ENCODE peak calls at places on chromosomes 13 and 19, in five cellular contexts. One of them, this sample, is unnamed.

GRCh38 chr19:3977242-3978143 is 6.6 kb upstream of the DAPK3 start:
- DNase-seq in BE2C: peak; percentile 50
- DNase-seq in right atrium auricular region: no peak
- DNase-seq in AG04450: no peak
- DNase-seq in tibial artery: no peak
- DNase-seq in this sample: no peak

GRCh38 chr13:38804061-38804460 is 117.2 kb downstream of the FREM2 start:
- DNase-seq in tibial artery: no peak
- DNase-seq in right atrium auricular region: no peak
- DNase-seq in AG04450: no peak
- DNase-seq in BE2C: no peak
- DNase-seq in this sample: no peak

GRCh38 chr19:2613507-2614295 is 88.8 kb downstream of the GNG7 start:
- DNase-seq in tibial artery: peak; percentile 73
- DNase-seq in right atrium auricular region: no peak
- DNase-seq in AG04450: no peak
- DNase-seq in BE2C: peak; percentile 56
- DNase-seq in this sample: no peak

GRCh38 chr19:7742575-7742974 is 4.8 kb downstream of the CD209 start:
- DNase-seq in AG04450: no peak
- DNase-seq in BE2C: no peak
- DNase-seq in right atrium auricular region: no peak
- DNase-seq in tibial artery: no peak
- DNase-seq in this sample: no peak

GRCh38 chr19:54421521-54421920 is 6.3 kb downstream of the TTYH1 start:
- DNase-seq in AG04450: no peak
- DNase-seq in tibial artery: no peak
- DNase-seq in BE2C: no peak
- DNase-seq in right atrium auricular region: no peak
- DNase-seq in this sample: no peak

GRCh38 chr13:112670118-112670517 is 19.7 kb upstream of the ATP11A start:
- DNase-seq in tibial artery: no peak
- DNase-seq in BE2C: no peak
- DNase-seq in right atrium auricular region: no peak
- DNase-seq in AG04450: no peak
- DNase-seq in this sample: no peak

GRCh38 chr13:77448689-77449088 is 86.8 kb upstream of the SCEL start:
- DNase-seq in AG04450: no peak
- DNase-seq in BE2C: no peak
- DNase-seq in right atrium auricular region: no peak
- DNase-seq in tibial artery: no peak
- DNase-seq in this sample: no peak

GRCh38 chr13:37277435-37278144 is 172.1 kb upstream of the CSNK1A1L start:
- DNase-seq in AG04450: peak; percentile 7
- DNase-seq in right atrium auricular region: no peak
- DNase-seq in tibial artery: no peak
- DNase-seq in BE2C: no peak
- DNase-seq in this sample: peak; percentile 31

GRCh38 chr19:10274589-10274988 is 3.7 kb downstream of the ICAM1 start:
- DNase-seq in right atrium auricular region: no peak
- DNase-seq in BE2C: no peak
- DNase-seq in AG04450: no peak
- DNase-seq in tibial artery: no peak
- DNase-seq in this sample: no peak

GRCh38 chr19:17041994-17042393 is 15.4 kb upstream of the CPAMD8 start:
- DNase-seq in AG04450: no peak
- DNase-seq in right atrium auricular region: no peak
- DNase-seq in tibial artery: no peak
- DNase-seq in BE2C: no peak
- DNase-seq in this sample: no peak

GRCh38 chr13:56352356-56352755 is 788.4 kb upstream of the PRR20A start:
- DNase-seq in AG04450: no peak
- DNase-seq in BE2C: no peak
- DNase-seq in tibial artery: no peak
- DNase-seq in right atrium auricular region: no peak
- DNase-seq in this sample: no peak

GRCh38 chr19:45952691-45953505 is 20.8 kb downstream of the NOVA2 start:
- DNase-seq in BE2C: no peak
- DNase-seq in right atrium auricular region: no peak
- DNase-seq in AG04450: peak; percentile 18
- DNase-seq in tibial artery: no peak
- DNase-seq in this sample: no peak

GRCh38 chr13:27971236-27971645 is 2.1 kb upstream of the CDX2 start:
- DNase-seq in BE2C: no peak
- DNase-seq in right atrium auricular region: no peak
- DNase-seq in tibial artery: peak; percentile 46
- DNase-seq in AG04450: no peak
- DNase-seq in this sample: no peak

GRCh38 chr19:15014579-15014978 is 34.7 kb upstream of the CASP14 start:
- DNase-seq in tibial artery: no peak
- DNase-seq in AG04450: no peak
- DNase-seq in BE2C: no peak
- DNase-seq in right atrium auricular region: no peak
- DNase-seq in this sample: no peak

GRCh38 chr13:51781246-51782022 is 22.5 kb downstream of the DHRS12 start:
- DNase-seq in AG04450: no peak
- DNase-seq in BE2C: peak; percentile 57
- DNase-seq in right atrium auricular region: no peak
- DNase-seq in tibial artery: no peak
- DNase-seq in this sample: no peak

GRCh38 chr13:112752711-112753541 is 63.1 kb downstream of the ATP11A start:
- DNase-seq in right atrium auricular region: no peak
- DNase-seq in BE2C: no peak
- DNase-seq in AG04450: no peak
- DNase-seq in tibial artery: no peak
- DNase-seq in this sample: no peak

GRCh38 chr13:66859078-66859477 is 371.1 kb downstream of the PCDH9 start:
- DNase-seq in AG04450: no peak
- DNase-seq in tibial artery: no peak
- DNase-seq in right atrium auricular region: no peak
- DNase-seq in BE2C: no peak
- DNase-seq in this sample: no peak

GRCh38 chr19:53463263-53463662 is 4.3 kb upstream of the ZNF813 start:
- DNase-seq in tibial artery: no peak
- DNase-seq in BE2C: peak; percentile 57
- DNase-seq in right atrium auricular region: no peak
- DNase-seq in AG04450: no peak
- DNase-seq in this sample: no peak

GRCh38 chr13:100854091-100854490 is 179.5 kb upstream of the TMTC4 start:
- DNase-seq in tibial artery: no peak
- DNase-seq in right atrium auricular region: no peak
- DNase-seq in BE2C: no peak
- DNase-seq in AG04450: no peak
- DNase-seq in this sample: no peak

GRCh38 chr13:94305463-94305862 is 174.0 kb downstream of the DCT start:
- DNase-seq in AG04450: no peak
- DNase-seq in BE2C: no peak
- DNase-seq in tibial artery: no peak
- DNase-seq in right atrium auricular region: no peak
- DNase-seq in this sample: no peak

GRCh38 chr19:51439021-51439465 is 19.2 kb downstream of the SIGLEC8 start:
- DNase-seq in AG04450: no peak
- DNase-seq in right atrium auricular region: no peak
- DNase-seq in BE2C: no peak
- DNase-seq in tibial artery: no peak
- DNase-seq in this sample: no peak

GRCh38 chr13:48950507-48950886 is 25.2 kb upstream of the FNDC3A start:
- DNase-seq in AG04450: no peak
- DNase-seq in right atrium auricular region: no peak
- DNase-seq in tibial artery: no peak
- DNase-seq in BE2C: no peak
- DNase-seq in this sample: no peak

GRCh38 chr13:78660130-78660857 is 1.3 kb upstream of the OBI1 start:
- DNase-seq in tibial artery: no peak
- DNase-seq in right atrium auricular region: no peak
- DNase-seq in BE2C: peak; percentile 63
- DNase-seq in AG04450: no peak
- DNase-seq in this sample: no peak

GRCh38 chr13:113853518-113854237 is 10.2 kb downstream of the GAS6 start:
- DNase-seq in right atrium auricular region: peak; percentile 57
- DNase-seq in AG04450: no peak
- DNase-seq in BE2C: no peak
- DNase-seq in tibial artery: peak; percentile 65
- DNase-seq in this sample: no peak

GRCh38 chr13:27171244-27171829 is at the start of gene USP12:
- DNase-seq in tibial artery: peak; percentile 67
- DNase-seq in BE2C: peak; percentile 71
- DNase-seq in right atrium auricular region: no peak
- DNase-seq in AG04450: no peak
- DNase-seq in this sample: no peak

GRCh38 chr19:51737924-51738323 is 13.8 kb downstream of the FPR1 start:
- DNase-seq in BE2C: no peak
- DNase-seq in AG04450: no peak
- DNase-seq in right atrium auricular region: no peak
- DNase-seq in tibial artery: no peak
- DNase-seq in this sample: no peak

GRCh38 chr13:31697290-31697689 is 42.0 kb upstream of the RXFP2 start:
- DNase-seq in tibial artery: no peak
- DNase-seq in right atrium auricular region: no peak
- DNase-seq in BE2C: no peak
- DNase-seq in AG04450: no peak
- DNase-seq in this sample: no peak

DNA sequence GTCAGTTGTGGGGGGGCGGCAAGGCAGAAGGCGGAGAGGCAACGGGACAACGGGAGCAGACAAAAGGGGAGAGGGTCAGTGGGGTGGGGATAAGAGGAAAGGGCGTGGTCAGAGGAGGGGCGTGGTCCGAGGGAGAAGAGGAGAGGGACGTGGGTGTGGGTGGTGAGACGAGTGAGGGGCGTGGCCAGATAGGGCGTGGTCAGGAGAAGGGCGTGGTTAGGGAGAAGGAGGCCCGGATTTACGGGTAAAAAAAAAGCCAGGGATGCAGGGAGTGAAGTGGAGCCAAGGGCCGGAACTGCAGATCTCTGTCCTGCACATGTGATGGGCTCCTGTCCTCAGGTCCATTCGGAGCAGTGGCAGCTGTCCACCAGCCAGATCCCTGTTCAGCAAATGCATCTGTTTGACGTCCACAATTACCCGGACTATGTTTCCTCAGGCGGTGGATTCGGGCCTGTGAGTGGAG is 21.5 kb downstream of the CPT1C start:
- DNase-seq in tibial artery: no peak
- DNase-seq in AG04450: no peak
- DNase-seq in BE2C: peak; percentile 95
- DNase-seq in right atrium auricular region: no peak
- DNase-seq in this sample: no peak
- H3K4me3 ChIP-seq in tibial artery: no peak overlapping the region
- H3K4me3 ChIP-seq in AG04450: no peak overlapping the region
- H3K4me3 ChIP-seq in BE2C: peak overlapping the region; percentile 59
- H3K4me3 ChIP-seq in right atrium auricular region: no peak overlapping the region
- H3K4me3 ChIP-seq in this sample: no peak overlapping the region

GRCh38 chr13:25987987-25988386 is 63.8 kb downstream of the SHISA2 start:
- DNase-seq in BE2C: no peak
- DNase-seq in AG04450: no peak
- DNase-seq in tibial artery: no peak
- DNase-seq in right atrium auricular region: no peak
- DNase-seq in this sample: no peak
- TF ChIP-seq CTCF in BE2C: no peak
- TF ChIP-seq CTCF in AG04450: no peak
- TF ChIP-seq CTCF in tibial artery: no peak
- TF ChIP-seq CTCF in right atrium auricular region: no peak
- TF ChIP-seq CTCF in this sample: no peak

GRCh38 chr13:40981949-40982348 is 37.2 kb downstream of the ELF1 start:
- DNase-seq in tibial artery: no peak
- DNase-seq in BE2C: no peak
- DNase-seq in AG04450: no peak
- DNase-seq in right atrium auricular region: no peak
- DNase-seq in this sample: no peak
- H3K4me3 ChIP-seq in tibial artery: peak overlapping the region; percentile 21
- H3K4me3 ChIP-seq in BE2C: no peak overlapping the region
- H3K4me3 ChIP-seq in AG04450: no peak overlapping the region
- H3K4me3 ChIP-seq in right atrium auricular region: no peak overlapping the region
- H3K4me3 ChIP-seq in this sample: no peak overlapping the region

GRCh38 chr19:41641879-41642485 is 15.1 kb upstream of the CEACAM4 start:
- DNase-seq in right atrium auricular region: no peak
- DNase-seq in AG04450: peak; percentile 6
- DNase-seq in tibial artery: no peak
- DNase-seq in BE2C: peak; percentile 69
- DNase-seq in this sample: peak; percentile 5

GRCh38 chr19:41649827-41650226 is 23.0 kb upstream of the CEACAM4 start:
- DNase-seq in BE2C: no peak
- DNase-seq in right atrium auricular region: no peak
- DNase-seq in AG04450: no peak
- DNase-seq in tibial artery: no peak
- DNase-seq in this sample: no peak

GRCh38 chr19:41646589-41647204 is 19.8 kb upstream of the CEACAM4 start:
- DNase-seq in AG04450: no peak
- DNase-seq in tibial artery: no peak
- DNase-seq in BE2C: peak; percentile 50
- DNase-seq in right atrium auricular region: no peak
- DNase-seq in this sample: no peak
- TF ChIP-seq CTCF in AG04450: peak; percentile 33
- TF ChIP-seq CTCF in tibial artery: no peak
- TF ChIP-seq CTCF in BE2C: peak; percentile 69
- TF ChIP-seq CTCF in right atrium auricular region: no peak
- TF ChIP-seq CTCF in this sample: peak; percentile 52

GRCh38 chr13:110411316-110412105 is 104.4 kb downstream of the COL4A2 start:
- DNase-seq in right atrium auricular region: no peak
- DNase-seq in BE2C: no peak
- DNase-seq in tibial artery: no peak
- DNase-seq in AG04450: no peak
- DNase-seq in this sample: no peak

GRCh38 chr13:110410000-110410399 is 102.9 kb downstream of the COL4A2 start:
- DNase-seq in right atrium auricular region: no peak
- DNase-seq in AG04450: no peak
- DNase-seq in tibial artery: no peak
- DNase-seq in BE2C: no peak
- DNase-seq in this sample: no peak

GRCh38 chr13:110410906-110411305 is 103.8 kb downstream of the COL4A2 start:
- DNase-seq in right atrium auricular region: no peak
- DNase-seq in tibial artery: no peak
- DNase-seq in BE2C: no peak
- DNase-seq in AG04450: no peak
- DNase-seq in this sample: no peak

GRCh38 chr13:110408286-110408685 is 101.2 kb downstream of the COL4A2 start:
- DNase-seq in BE2C: no peak
- DNase-seq in AG04450: no peak
- DNase-seq in right atrium auricular region: no peak
- DNase-seq in tibial artery: no peak
- DNase-seq in this sample: no peak

DNA sequence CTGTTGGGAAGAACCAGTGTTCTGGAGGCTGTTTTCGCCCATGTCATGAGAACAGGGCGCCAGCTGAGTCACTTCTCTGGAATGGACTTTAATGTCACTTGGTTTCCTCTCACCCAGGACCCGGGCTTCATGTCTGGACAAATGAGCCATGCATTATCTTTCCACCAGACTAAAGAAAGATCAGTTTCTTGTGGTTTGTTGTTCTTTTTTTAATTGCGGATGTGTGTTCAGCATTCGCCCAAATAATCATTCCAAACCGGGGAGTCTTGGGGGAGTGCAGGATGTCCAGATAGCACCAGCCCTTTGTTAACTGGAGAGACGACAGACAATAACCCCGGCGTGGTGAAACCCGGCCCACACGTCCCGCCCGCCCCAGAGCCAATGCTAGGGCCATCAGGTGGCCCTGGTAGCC is 102.5 kb downstream of the COL4A2 start:
- DNase-seq in right atrium auricular region: peak; percentile 78
- DNase-seq in AG04450: no peak
- DNase-seq in BE2C: no peak
- DNase-seq in tibial artery: peak; percentile 83
- DNase-seq in this sample: no peak
- H3K4me3 ChIP-seq in right atrium auricular region: no peak overlapping the region
- H3K4me3 ChIP-seq in AG04450: no peak overlapping the region
- H3K4me3 ChIP-seq in BE2C: no peak overlapping the region
- H3K4me3 ChIP-seq in tibial artery: no peak overlapping the region
- H3K4me3 ChIP-seq in this sample: no peak overlapping the region

This sample was measured in AG09309.